ENCODE peak calls at places on chromosomes 7 and 10, in seven cellular contexts. Q is thyroid gland, Z is brain microvascular endothelial cell, R is GM19239, X is fibroblast of pulmonary artery, F is upper lobe of right lung, S is G401. K is an unnamed sample.

GRCh38 chr7:37491919-37492694 is 43.4 kb upstream of the ELMO1 start:
- DNase-seq in F (no peak), Z (no peak), R (no peak), Q (no peak), X (no peak), S (no peak), K (no peak)

GRCh38 chr10:8049151-8049873 is 5.2 kb upstream of the GATA3 start:
- DNase-seq in R (no peak), S (no peak), Z (no peak), X (no peak), Q (no peak), F (no peak), K (no peak)

GRCh38 chr10:125554753-125555152 is 128.2 kb downstream of the TEX36 start:
- DNase-seq in F (no peak), R (no peak), Z (no peak), X (no peak), S (no peak), Q (no peak), K (no peak)

GRCh38 chr10:1454964-1455363 is 282.4 kb downstream of the ADARB2 start:
- DNase-seq in F (no peak), Q (no peak), Z (no peak), X (no peak), R (no peak), S (no peak), K (no peak)

GRCh38 chr10:17951868-17952371 is at the start of gene SLC39A12:
- DNase-seq in Z (peak), S (no peak), X (peak), R (no peak), F (no peak), Q (no peak), K (no peak)

GRCh38 chr7:69412331-69413146 is 185.7 kb upstream of the AUTS2 start:
- DNase-seq in F (no peak), X (peak), Q (no peak), R (no peak), Z (peak), S (no peak), K (no peak)

GRCh38 chr7:1668932-1669485 is 1.1 kb upstream of the ELFN1 start:
- DNase-seq in F (peak), Z (no peak), X (peak), S (no peak), Q (no peak), R (no peak), K (no peak)

GRCh38 chr10:98344589-98345038 is 70.4 kb downstream of the PYROXD2 start:
- DNase-seq in S (no peak), F (no peak), R (no peak), Z (no peak), Q (peak), X (peak), K (peak)